ENCODE peak calls at places on chromosomes 16 and 17, in five cellular contexts. One of them, this sample, is unnamed.

GRCh38 chr16:55207679-55208294 is 116.2 kb upstream of the IRX6 start:
- DNase-seq in upper lobe of right lung: no peak
- DNase-seq in amygdala: no peak
- DNase-seq in RPMI7951: no peak
- DNase-seq in breast epithelium: no peak
- DNase-seq in this sample: no peak

GRCh38 chr17:68572138-68572842 is 28.9 kb downstream of the FAM20A start:
- DNase-seq in upper lobe of right lung: no peak
- DNase-seq in amygdala: no peak
- DNase-seq in RPMI7951: no peak
- DNase-seq in breast epithelium: no peak
- DNase-seq in this sample: no peak

GRCh38 chr16:7113949-7114348 is 218.7 kb upstream of the RBFOX1 start:
- DNase-seq in upper lobe of right lung: no peak
- DNase-seq in amygdala: no peak
- DNase-seq in RPMI7951: no peak
- DNase-seq in breast epithelium: no peak
- DNase-seq in this sample: no peak

GRCh38 chr16:17476414-17477259 is 5.9 kb upstream of the XYLT1 start:
- DNase-seq in upper lobe of right lung: no peak
- DNase-seq in amygdala: no peak
- DNase-seq in RPMI7951: peak; percentile 50
- DNase-seq in breast epithelium: no peak
- DNase-seq in this sample: peak; percentile 16

GRCh38 chr17:9294661-9295210 is 273.4 kb downstream of the NTN1 start:
- DNase-seq in upper lobe of right lung: no peak
- DNase-seq in amygdala: no peak
- DNase-seq in RPMI7951: no peak
- DNase-seq in breast epithelium: no peak
- DNase-seq in this sample: no peak

GRCh38 chr17:79612468-79613194 is 1.8 kb upstream of the RBFOX3 start:
- DNase-seq in upper lobe of right lung: peak; percentile 73
- DNase-seq in amygdala: peak; percentile 38
- DNase-seq in RPMI7951: peak; percentile 5
- DNase-seq in breast epithelium: no peak
- DNase-seq in this sample: peak; percentile 73

GRCh38 chr17:82323514-82324234 is 6.3 kb upstream of the CD7 start:
- DNase-seq in upper lobe of right lung: peak; percentile 62
- DNase-seq in amygdala: no peak
- DNase-seq in RPMI7951: no peak
- DNase-seq in breast epithelium: no peak
- DNase-seq in this sample: no peak

GRCh38 chr17:37743612-37743874 is 1.3 kb downstream of the HNF1B start:
- DNase-seq in upper lobe of right lung: peak; percentile 73
- DNase-seq in amygdala: no peak
- DNase-seq in RPMI7951: no peak
- DNase-seq in breast epithelium: no peak
- DNase-seq in this sample: no peak

GRCh38 chr17:55770220-55770870 is 19.5 kb downstream of the PCTP start:
- DNase-seq in upper lobe of right lung: no peak
- DNase-seq in amygdala: no peak
- DNase-seq in RPMI7951: peak; percentile 66
- DNase-seq in breast epithelium: no peak
- DNase-seq in this sample: no peak

GRCh38 chr17:81867123-81867951 is 3.8 kb downstream of the ARHGDIA start:
- DNase-seq in upper lobe of right lung: no peak
- DNase-seq in amygdala: no peak
- DNase-seq in RPMI7951: peak; percentile 77
- DNase-seq in breast epithelium: no peak
- DNase-seq in this sample: no peak

GRCh38 chr17:54982399-54982798 is 13.8 kb downstream of the STXBP4 start:
- DNase-seq in upper lobe of right lung: no peak
- DNase-seq in amygdala: no peak
- DNase-seq in RPMI7951: no peak
- DNase-seq in breast epithelium: no peak
- DNase-seq in this sample: no peak

GRCh38 chr16:26643519-26643918 is 423.2 kb upstream of the C16orf82 start:
- DNase-seq in upper lobe of right lung: no peak
- DNase-seq in amygdala: no peak
- DNase-seq in RPMI7951: no peak
- DNase-seq in breast epithelium: no peak
- DNase-seq in this sample: no peak

GRCh38 chr17:5642752-5643151 is 58.4 kb upstream of the NLRP1 start:
- DNase-seq in upper lobe of right lung: no peak
- DNase-seq in amygdala: no peak
- DNase-seq in RPMI7951: no peak
- DNase-seq in breast epithelium: no peak
- DNase-seq in this sample: no peak

GRCh38 chr17:165939-166338 is 15.5 kb downstream of the DOC2B start:
- DNase-seq in upper lobe of right lung: no peak
- DNase-seq in amygdala: no peak
- DNase-seq in RPMI7951: no peak
- DNase-seq in breast epithelium: no peak
- DNase-seq in this sample: no peak

GRCh38 chr17:9648521-9649110 is 3.3 kb downstream of the USP43 start:
- DNase-seq in upper lobe of right lung: no peak
- DNase-seq in amygdala: no peak
- DNase-seq in RPMI7951: no peak
- DNase-seq in breast epithelium: no peak
- DNase-seq in this sample: no peak

GRCh38 chr17:78659546-78659945 is 82.3 kb upstream of the DNAH17 start:
- DNase-seq in upper lobe of right lung: no peak
- DNase-seq in amygdala: no peak
- DNase-seq in RPMI7951: no peak
- DNase-seq in breast epithelium: no peak
- DNase-seq in this sample: no peak

GRCh38 chr17:59786536-59787319 is 79.3 kb downstream of the VMP1 start:
- DNase-seq in upper lobe of right lung: no peak
- DNase-seq in amygdala: no peak
- DNase-seq in RPMI7951: peak; percentile 99
- DNase-seq in breast epithelium: peak; percentile 66
- DNase-seq in this sample: peak; percentile 7

GRCh38 chr16:17466876-17467275 is 3.9 kb downstream of the XYLT1 start:
- DNase-seq in upper lobe of right lung: no peak
- DNase-seq in amygdala: no peak
- DNase-seq in RPMI7951: no peak
- DNase-seq in breast epithelium: no peak
- DNase-seq in this sample: no peak

GRCh38 chr17:6498356-6498755 is 54.1 kb downstream of the PIMREG start:
- DNase-seq in upper lobe of right lung: peak; percentile 44
- DNase-seq in amygdala: no peak
- DNase-seq in RPMI7951: no peak
- DNase-seq in breast epithelium: no peak
- DNase-seq in this sample: no peak

GRCh38 chr17:32831223-32831622 is 45.7 kb downstream of the MYO1D start:
- DNase-seq in upper lobe of right lung: no peak
- DNase-seq in amygdala: no peak
- DNase-seq in RPMI7951: no peak
- DNase-seq in breast epithelium: no peak
- DNase-seq in this sample: no peak

GRCh38 chr17:45308016-45308365 is 8.8 kb downstream of the MAP3K14 start:
- DNase-seq in upper lobe of right lung: no peak
- DNase-seq in amygdala: no peak
- DNase-seq in RPMI7951: no peak
- DNase-seq in breast epithelium: no peak
- DNase-seq in this sample: no peak

This sample was measured in nucleus accumbens.